ENCODE peak calls at places on chromosomes 13 and 19, in four cellular contexts. P, H, N and Z are unnamed samples.

GRCh38 chr19:53553865-53554791 is 16.2 kb downstream of the ZNF331 start:
- DNase-seq in P (peak), H (peak), N (peak), Z (peak)

GRCh38 chr13:37899753-37900152 is 30.2 kb upstream of the TRPC4 start:
- DNase-seq in P (no peak), H (no peak), N (no peak), Z (no peak)

GRCh38 chr13:59924256-59924655 is 239.5 kb downstream of the DIAPH3 start:
- DNase-seq in P (no peak), H (no peak), N (no peak), Z (no peak)

GRCh38 chr19:15072930-15073647 is 8.9 kb upstream of the OR1I1 start:
- DNase-seq in P (peak), H (no peak), N (no peak), Z (peak)

GRCh38 chr13:53010374-53011105 is 18.1 kb upstream of the OLFM4 start:
- DNase-seq in P (no peak), H (no peak), N (no peak), Z (no peak)

GRCh38 chr13:98940325-98940724 is 37.5 kb downstream of the DOCK9 start:
- DNase-seq in P (no peak), H (no peak), N (no peak), Z (no peak)

GRCh38 chr19:7742575-7742974 is 4.8 kb downstream of the CD209 start:
- DNase-seq in P (no peak), H (no peak), N (no peak), Z (no peak)

GRCh38 chr19:38743394-38744297 is 628 bp downstream of the CAPN12 start:
- DNase-seq in P (peak), H (no peak), N (no peak), Z (peak)

GRCh38 chr13:111949311-111949710 is 117.6 kb upstream of the SOX1 start:
- DNase-seq in P (no peak), H (no peak), N (no peak), Z (no peak)

GRCh38 chr13:97889803-97890202 is 63.7 kb upstream of the IPO5 start:
- DNase-seq in P (peak), H (no peak), N (no peak), Z (no peak)

GRCh38 chr13:77207943-77208342 is 119.0 kb downstream of the MYCBP2 start:
- DNase-seq in P (peak), H (peak), N (no peak), Z (peak)

GRCh38 chr19:20182232-20182785 is 15.3 kb downstream of the ZNF486 start:
- DNase-seq in P (no peak), H (no peak), N (no peak), Z (no peak)

GRCh38 chr13:66994097-66994496 is 236.0 kb downstream of the PCDH9 start:
- DNase-seq in P (peak), H (no peak), N (no peak), Z (peak)

GRCh38 chr19:51742736-51743288 is 8.9 kb downstream of the FPR1 start:
- DNase-seq in P (no peak), H (peak), N (no peak), Z (peak)

GRCh38 chr13:112102243-112102642 is 35.3 kb downstream of the SOX1 start:
- DNase-seq in P (no peak), H (no peak), N (no peak), Z (peak)

GRCh38 chr13:20475927-20476691 is 49.5 kb downstream of the CRYL1 start:
- DNase-seq in P (no peak), H (no peak), N (no peak), Z (no peak)

GRCh38 chr13:110493161-110493593 is 68.3 kb downstream of the RAB20 start:
- DNase-seq in P (no peak), H (no peak), N (no peak), Z (no peak)

GRCh38 chr19:48552406-48553322 is 692 bp downstream of the SULT2B1 start:
- DNase-seq in P (no peak), H (no peak), N (no peak), Z (no peak)

GRCh38 chr19:57719901-57720519 is 7.4 kb downstream of the ZNF671 start:
- DNase-seq in P (no peak), H (no peak), N (no peak), Z (no peak)

GRCh38 chr13:48491423-48492122 is 41.3 kb downstream of the RCBTB2 start:
- DNase-seq in P (peak), H (no peak), N (no peak), Z (peak)